ENCODE peak calls at places on chromosomes 1 and 21, in seven cellular contexts. I is coronary artery, M is germinal center, E is body of pancreas, J is fibroblast of pulmonary artery, L is tibial artery, G is Caki2. K is an unnamed sample.

GRCh38 chr1:216794541-216795055 is 71.4 kb upstream of the ESRRG start:
- DNase-seq in I (no peak), M (no peak), E (no peak), J (no peak), L (no peak), G (no peak), K (no peak)

GRCh38 chr1:94544706-94545490 is 3.3 kb upstream of the F3 start:
- DNase-seq in I (no peak), M (no peak), E (no peak), J (peak; percentile 87), L (no peak), G (no peak), K (no peak)

GRCh38 chr1:202844935-202845334 is 34.2 kb downstream of the PCAT6 start:
- DNase-seq in I (no peak), M (no peak), E (no peak), J (peak; percentile 29), L (no peak), G (no peak), K (no peak)

GRCh38 chr1:228139931-228140723 is at the start of gene GUK1:
- DNase-seq in I (peak; percentile 100), M (peak; percentile 97), E (peak; percentile 100), J (peak; percentile 100), L (peak; percentile 100), G (peak; percentile 100), K (peak; percentile 100)

GRCh38 chr1:113253187-113253966 is 136.9 kb upstream of the MAGI3 start:
- DNase-seq in I (no peak), M (no peak), E (no peak), J (no peak), L (no peak), G (no peak), K (no peak)

GRCh38 chr1:41045740-41046139 is 24.2 kb upstream of the SLFNL1 start:
- DNase-seq in I (peak; percentile 92), M (no peak), E (peak; percentile 57), J (peak; percentile 98), L (peak; percentile 93), G (no peak), K (no peak)

GRCh38 chr1:53559854-53560571 is 100.8 kb downstream of the DMRTB1 start:
- DNase-seq in I (peak; percentile 62), M (no peak), E (no peak), J (no peak), L (peak; percentile 48), G (no peak), K (no peak)

GRCh38 chr1:7008975-7009740 is 223.9 kb downstream of the CAMTA1 start:
- DNase-seq in I (no peak), M (no peak), E (no peak), J (no peak), L (no peak), G (no peak), K (no peak)

GRCh38 chr1:181317261-181317924 is 165.9 kb upstream of the CACNA1E start:
- DNase-seq in I (no peak), M (no peak), E (no peak), J (no peak), L (no peak), G (no peak), K (no peak)

GRCh38 chr1:191453487-191453886 is 704.8 kb upstream of the RGS18 start:
- DNase-seq in I (no peak), M (no peak), E (no peak), J (no peak), L (no peak), G (peak; percentile 62), K (no peak)

GRCh38 chr1:12161662-12162458 is 4.9 kb upstream of the TNFRSF1B start:
- DNase-seq in I (no peak), M (no peak), E (peak; percentile 77), J (peak; percentile 94), L (peak; percentile 90), G (peak; percentile 52), K (no peak)

GRCh38 chr1:65717815-65718454 is 74.8 kb upstream of the PDE4B start:
- DNase-seq in I (no peak), M (no peak), E (no peak), J (peak; percentile 44), L (no peak), G (no peak), K (no peak)

GRCh38 chr1:53410691-53411090 is 48.5 kb upstream of the DMRTB1 start:
- DNase-seq in I (no peak), M (no peak), E (no peak), J (no peak), L (no peak), G (no peak), K (no peak)

GRCh38 chr21:34544032-34544496 is 32.1 kb upstream of the KCNE1 start:
- DNase-seq in I (no peak), M (peak; percentile 53), E (peak; percentile 92), J (peak; percentile 87), L (no peak), G (peak; percentile 46), K (no peak)

GRCh38 chr1:41622859-41623732 is 138.6 kb upstream of the EDN2 start:
- DNase-seq in I (no peak), M (peak; percentile 84), E (no peak), J (no peak), L (peak; percentile 34), G (no peak), K (peak; percentile 25)

GRCh38 chr21:37220433-37220980 is 46.6 kb downstream of the VPS26C start:
- DNase-seq in I (peak; percentile 76), M (no peak), E (peak; percentile 28), J (peak; percentile 57), L (no peak), G (no peak), K (no peak)

GRCh38 chr1:34688358-34688757 is 66.5 kb upstream of the GJB5 start:
- DNase-seq in I (no peak), M (no peak), E (no peak), J (no peak), L (no peak), G (no peak), K (no peak)

GRCh38 chr1:174114788-174115448 is 44.4 kb upstream of the RABGAP1L start:
- DNase-seq in I (no peak), M (peak; percentile 42), E (peak; percentile 30), J (peak; percentile 58), L (no peak), G (peak; percentile 68), K (peak; percentile 24)

GRCh38 chr21:43370091-43370658 is 56.8 kb downstream of the SIK1 start:
- DNase-seq in I (no peak), M (no peak), E (no peak), J (no peak), L (no peak), G (peak; percentile 26), K (no peak)